ENCODE peak calls at places on chromosomes 16 and 17, in eight cellular contexts. P is AG04449; R is caudate nucleus; D is C1 segment of cervical spinal cord; T is NCI-H345; V is NCI-H1048; Q is activated CD4-positive, CD25-positive, alpha-beta regulatory T cell; O is NCI-H1092 treated with DMSO at 0.1 percent for 48 hours. Y is an unnamed sample.

GRCh38 chr17:19706791-19707727 is 9.3 kb downstream of the SLC47A2 start:
- DNase-seq in P (no peak), R (no peak), D (no peak), T (peak), V (no peak), Q (no peak), O (no peak), Y (no peak)

GRCh38 chr17:71412803-71413202 is 708.0 kb upstream of the SOX9 start:
- DNase-seq in P (peak), R (no peak), D (no peak), T (no peak), V (no peak), Q (no peak), O (no peak), Y (no peak)

GRCh38 chr16:50839920-50840729 is 98.2 kb downstream of the CYLD start:
- DNase-seq in P (no peak), R (no peak), D (no peak), T (no peak), V (no peak), Q (no peak), O (no peak), Y (no peak)

GRCh38 chr17:72788950-72789585 is 303.4 kb downstream of the SLC39A11 start:
- DNase-seq in P (no peak), R (no peak), D (no peak), T (peak), V (no peak), Q (no peak), O (no peak), Y (no peak)

GRCh38 chr17:78889525-78889924 is 13.5 kb downstream of the CEP295NL start:
- DNase-seq in P (no peak), R (no peak), D (no peak), T (no peak), V (no peak), Q (no peak), O (no peak), Y (peak)

GRCh38 chr16:1677942-1678499 is at the start of gene JPT2:
- DNase-seq in P (peak), R (peak), D (peak), T (peak), V (peak), Q (peak), O (peak), Y (peak)

GRCh38 chr17:42248351-42249179 is 27.6 kb downstream of the STAT5B start:
- DNase-seq in P (no peak), R (peak), D (peak), T (no peak), V (no peak), Q (peak), O (peak), Y (peak)

GRCh38 chr17:6574689-6575595 is 18.6 kb upstream of the PITPNM3 start:
- DNase-seq in P (peak), R (no peak), D (no peak), T (no peak), V (no peak), Q (no peak), O (no peak), Y (peak)

GRCh38 chr17:43125967-43126910 is 1.1 kb upstream of the BRCA1 start:
- DNase-seq in P (no peak), R (no peak), D (no peak), T (no peak), V (no peak), Q (no peak), O (peak), Y (no peak)

GRCh38 chr16:9260665-9261064 is 169.2 kb downstream of the HAPSTR1 start:
- DNase-seq in P (no peak), R (no peak), D (no peak), T (peak), V (no peak), Q (no peak), O (peak), Y (no peak)

GRCh38 chr17:75036643-75037268 is 10.0 kb downstream of the ATP5PD start:
- DNase-seq in P (no peak), R (no peak), D (no peak), T (no peak), V (no peak), Q (peak), O (no peak), Y (no peak)

GRCh38 chr16:13568803-13569202 is 351.2 kb upstream of the ERCC4 start:
- DNase-seq in P (no peak), R (no peak), D (no peak), T (no peak), V (no peak), Q (no peak), O (no peak), Y (no peak)

GRCh38 chr16:89365044-89365467 is 125.3 kb downstream of the ANKRD11 start:
- DNase-seq in P (peak), R (no peak), D (no peak), T (no peak), V (no peak), Q (no peak), O (no peak), Y (no peak)

GRCh38 chr16:14003119-14003570 is 68.0 kb upstream of the MRTFB start:
- DNase-seq in P (no peak), R (peak), D (peak), T (peak), V (no peak), Q (no peak), O (no peak), Y (no peak)

GRCh38 chr17:7843536-7844291 is 9.7 kb downstream of the KDM6B start:
- DNase-seq in P (no peak), R (peak), D (peak), T (peak), V (peak), Q (peak), O (peak), Y (peak)

GRCh38 chr17:62740066-62740465 is 68.0 kb downstream of the MARCHF10 start:
- DNase-seq in P (peak), R (no peak), D (no peak), T (no peak), V (no peak), Q (no peak), O (no peak), Y (no peak)

GRCh38 chr17:73707358-73707757 is 63.1 kb upstream of the SDK2 start:
- DNase-seq in P (no peak), R (no peak), D (no peak), T (no peak), V (no peak), Q (no peak), O (no peak), Y (no peak)

GRCh38 chr16:80085606-80086005 is 455.2 kb upstream of the DYNLRB2 start:
- DNase-seq in P (no peak), R (no peak), D (no peak), T (no peak), V (no peak), Q (no peak), O (no peak), Y (no peak)

GRCh38 chr16:12078405-12079245 is 102.1 kb downstream of the SNX29 start:
- DNase-seq in P (no peak), R (no peak), D (no peak), T (no peak), V (no peak), Q (no peak), O (no peak), Y (no peak)

GRCh38 chr17:20968913-20969616 is 73.7 kb downstream of the USP22 start:
- DNase-seq in P (no peak), R (no peak), D (no peak), T (no peak), V (no peak), Q (no peak), O (no peak), Y (peak)

GRCh38 chr17:9370464-9370863 is 205.2 kb downstream of the STX8 start:
- DNase-seq in P (no peak), R (no peak), D (no peak), T (peak), V (no peak), Q (no peak), O (peak), Y (no peak)

GRCh38 chr17:56835259-56835575 is 1.3 kb downstream of the DGKE start:
- DNase-seq in P (no peak), R (no peak), D (no peak), T (no peak), V (no peak), Q (no peak), O (no peak), Y (no peak)

GRCh38 chr16:31134625-31135534 is 647 bp downstream of the PRSS8 start:
- DNase-seq in P (no peak), R (no peak), D (no peak), T (peak), V (no peak), Q (no peak), O (peak), Y (no peak)

GRCh38 chr17:63834431-63835166 is 7.1 kb upstream of the FTSJ3 start:
- DNase-seq in P (no peak), R (peak), D (peak), T (no peak), V (peak), Q (no peak), O (peak), Y (peak)

Y was measured in naive B cell.